ENCODE peak calls at places on chromosomes 12 and 14, in seven cellular contexts. Z is ACHN; V is effector memory CD4-positive, alpha-beta T cell; T is T-helper 9 cell; S is activated naive CD4-positive, alpha-beta T cell treated with anti-CD3 and anti-CD28 coated beads, Interleukin-2, amount 50 U/mL, for 72 hours; G is T47D; H is amygdala. K is an unnamed sample.

GRCh38 chr12:21248679-21249078 is 86.0 kb downstream of the SLCO1A2 start:
- DNase-seq in T (no peak), V (no peak), G (no peak), Z (peak), S (no peak), H (no peak), K (no peak)

GRCh38 chr14:90518941-90519256 is 122.1 kb downstream of the CALM1 start:
- DNase-seq in H (no peak), G (no peak), V (peak), S (no peak), T (peak), Z (peak), K (no peak)

GRCh38 chr12:95385646-95386045 is 88.3 kb upstream of the METAP2 start:
- DNase-seq in S (no peak), G (no peak), Z (no peak), T (no peak), V (no peak), H (no peak), K (no peak)

GRCh38 chr12:78198896-78199295 is 368.2 kb downstream of the NAV3 start:
- DNase-seq in S (no peak), V (no peak), H (no peak), T (no peak), Z (no peak), G (no peak), K (no peak)

GRCh38 chr14:74531467-74531866 is 37.9 kb downstream of the ISCA2 start:
- DNase-seq in H (no peak), S (no peak), T (no peak), G (no peak), V (no peak), Z (peak), K (no peak)

GRCh38 chr14:51534623-51535022 is 117.1 kb upstream of the FRMD6 start:
- DNase-seq in T (no peak), S (no peak), H (no peak), V (no peak), G (no peak), Z (no peak), K (peak)

GRCh38 chr14:51525705-51526104 is 126.0 kb upstream of the FRMD6 start:
- DNase-seq in T (no peak), G (no peak), Z (no peak), H (no peak), V (no peak), S (no peak), K (no peak)

GRCh38 chr12:12365931-12366431 is 9.1 kb downstream of the BORCS5 start:
- DNase-seq in G (no peak), V (no peak), Z (no peak), S (no peak), H (no peak), T (no peak), K (no peak)

GRCh38 chr14:63050694-63051093 is 5.4 kb upstream of the KCNH5 start:
- DNase-seq in Z (no peak), H (no peak), S (no peak), G (no peak), T (no peak), V (no peak), K (no peak)

GRCh38 chr14:103728721-103729120 is 13.1 kb downstream of the ZFYVE21 start:
- DNase-seq in Z (no peak), S (no peak), T (no peak), H (no peak), G (peak), V (no peak), K (no peak)

GRCh38 chr14:102209224-102209966 is 69.7 kb downstream of the WDR20 start:
- DNase-seq in H (peak), S (peak), G (no peak), Z (peak), V (no peak), T (no peak), K (no peak)

GRCh38 chr12:115740586-115741155 is 536.8 kb downstream of the MED13L start:
- DNase-seq in Z (no peak), S (no peak), G (no peak), V (no peak), H (no peak), T (no peak), K (no peak)

GRCh38 chr14:101585211-101585610 is 23.9 kb downstream of the DIO3 start:
- DNase-seq in V (no peak), Z (no peak), T (no peak), G (no peak), S (no peak), H (no peak), K (no peak)

GRCh38 chr14:75648066-75648838 is 12.4 kb downstream of the ERG28 start:
- DNase-seq in H (no peak), S (no peak), T (no peak), G (peak), V (no peak), Z (peak), K (no peak)

GRCh38 chr12:91091916-91092715 is 19.2 kb downstream of the LUM start:
- DNase-seq in S (no peak), Z (no peak), V (no peak), H (no peak), T (no peak), G (no peak), K (no peak)

GRCh38 chr12:91009319-91009950 is 4.7 kb upstream of the EPYC start:
- DNase-seq in G (no peak), S (no peak), H (no peak), Z (no peak), T (no peak), V (no peak), K (no peak)

GRCh38 chr12:47028981-47029708 is 50.3 kb upstream of the PCED1B start:
- DNase-seq in T (no peak), S (no peak), G (no peak), H (no peak), Z (no peak), V (no peak), K (no peak)

GRCh38 chr12:50589650-50590435 is 85.1 kb downstream of the DIP2B start:
- DNase-seq in Z (no peak), G (no peak), H (no peak), T (no peak), S (no peak), V (no peak), K (peak)

GRCh38 chr12:42442328-42442759 is 116.4 kb downstream of the PPHLN1 start:
- DNase-seq in Z (no peak), G (no peak), V (no peak), S (no peak), T (no peak), H (no peak), K (no peak)

GRCh38 chr12:6764011-6764828 is 1.9 kb upstream of the PTMS start:
- DNase-seq in T (peak), Z (peak), G (peak), V (peak), H (peak), S (no peak), K (peak)

GRCh38 chr12:48933664-48934311 is 8.5 kb upstream of the FKBP11 start:
- DNase-seq in T (peak), H (no peak), Z (no peak), S (no peak), G (no peak), V (peak), K (no peak)

GRCh38 chr14:51644215-51644969 is 7.3 kb upstream of the FRMD6 start:
- DNase-seq in T (no peak), Z (no peak), H (no peak), S (no peak), G (no peak), V (no peak), K (no peak)

GRCh38 chr14:72471346-72471745 is 422.6 kb downstream of the DPF3 start:
- DNase-seq in T (no peak), S (no peak), V (no peak), H (no peak), Z (no peak), G (no peak), K (no peak)

GRCh38 chr14:98594156-98594555 is 677.8 kb downstream of the BCL11B start:
- DNase-seq in V (no peak), S (no peak), G (no peak), Z (no peak), T (no peak), H (no peak), K (no peak)

GRCh38 chr12:79194595-79194994 is 330.0 kb downstream of the SYT1 start:
- DNase-seq in T (no peak), S (no peak), V (no peak), Z (peak), G (no peak), H (no peak), K (no peak)

GRCh38 chr14:93047661-93048060 is 68.1 kb downstream of the ITPK1 start:
- DNase-seq in Z (no peak), V (no peak), H (no peak), T (no peak), G (no peak), S (no peak), K (no peak)

GRCh38 chr14:85487215-85487614 is 42.7 kb upstream of the FLRT2 start:
- DNase-seq in H (no peak), Z (no peak), T (no peak), S (no peak), V (no peak), G (no peak), K (no peak)